ENCODE peak calls at places on chromosomes 16 and 17, in five cellular contexts. O is testis, T is foreskin fibroblast, U is MCF 10A, N is progenitor cell of endocrine pancreas. R is an unnamed sample.

GRCh38 chr17:28982191-28982793 is 23.5 kb downstream of the SEZ6 start:
- DNase-seq in T (no peak), O (peak), N (no peak), U (no peak), R (no peak)

GRCh38 chr17:37342589-37342988 is 33.2 kb upstream of the C17orf78 start:
- DNase-seq in T (no peak), N (no peak), U (no peak), O (no peak), R (no peak)

GRCh38 chr17:57037401-57037800 is 47.6 kb upstream of the AKAP1 start:
- DNase-seq in O (no peak), U (no peak), N (no peak), T (no peak), R (no peak)

GRCh38 chr17:51434434-51435170 is 174.3 kb downstream of the UTP18 start:
- DNase-seq in O (no peak), N (no peak), T (no peak), U (peak), R (no peak)

GRCh38 chr16:24178496-24178895 is 77.6 kb upstream of the CACNG3 start:
- DNase-seq in O (no peak), U (peak), N (peak), T (no peak), R (no peak)

GRCh38 chr17:75695830-75696271 is 25.4 kb upstream of the ITGB4 start:
- DNase-seq in N (no peak), O (no peak), T (peak), U (no peak), R (no peak)

GRCh38 chr16:24525970-24526559 is 13.3 kb upstream of the RBBP6 start:
- DNase-seq in T (peak), O (peak), N (no peak), U (peak), R (peak)

GRCh38 chr16:47986031-47986430 is 169.8 kb downstream of the ABCC12 start:
- DNase-seq in U (no peak), N (no peak), O (no peak), T (no peak), R (no peak)

GRCh38 chr16:56777533-56777932 is 47.6 kb downstream of the NUP93 start:
- DNase-seq in N (no peak), U (no peak), O (no peak), T (peak), R (no peak)

GRCh38 chr17:3966720-3967363 is 2.6 kb upstream of the ATP2A3 start:
- DNase-seq in U (no peak), N (no peak), T (no peak), O (no peak), R (no peak)

GRCh38 chr17:50884354-50885311 is 18.5 kb upstream of the TOB1 start:
- DNase-seq in N (no peak), U (no peak), O (no peak), T (no peak), R (no peak)

GRCh38 chr16:61684566-61684965 is 351.7 kb downstream of the CDH8 start:
- DNase-seq in T (no peak), U (no peak), O (no peak), N (no peak), R (no peak)

GRCh38 chr17:5943232-5943631 is 126.9 kb upstream of the WSCD1 start:
- DNase-seq in U (no peak), T (no peak), O (no peak), N (no peak), R (no peak)

GRCh38 chr17:77831497-77832179 is 126.9 kb upstream of the TNRC6C start:
- DNase-seq in N (no peak), U (no peak), O (no peak), T (peak), R (no peak)

GRCh38 chr16:56824335-56824734 is 40.7 kb upstream of the SLC12A3 start:
- DNase-seq in O (peak), U (no peak), T (peak), N (no peak), R (no peak)

GRCh38 chr16:10992797-10993196 is 48.4 kb downstream of the CLEC16A start:
- DNase-seq in O (no peak), T (peak), U (peak), N (no peak), R (no peak)

GRCh38 chr17:7929158-7930029 is at the start of gene KCNAB3:
- DNase-seq in T (peak), O (peak), U (no peak), N (no peak), R (peak)

GRCh38 chr17:40598021-40598927 is 33.0 kb upstream of the CCR7 start:
- DNase-seq in T (no peak), N (no peak), U (no peak), O (no peak), R (no peak)

GRCh38 chr16:86772671-86773338 is 194.5 kb downstream of the FOXL1 start:
- DNase-seq in N (no peak), O (no peak), U (no peak), T (peak), R (no peak)

GRCh38 chr17:2240541-2240940 is 63.0 kb downstream of the SMG6 start:
- DNase-seq in O (no peak), U (no peak), N (no peak), T (no peak), R (no peak)

GRCh38 chr16:89842471-89843408 is 14.5 kb downstream of the SPIRE2 start:
- DNase-seq in U (no peak), O (no peak), N (no peak), T (peak), R (no peak)

GRCh38 chr17:74842599-74843351 is 16.9 kb downstream of the GRIN2C start:
- DNase-seq in T (peak), N (peak), O (peak), U (peak), R (peak)

GRCh38 chr16:89198417-89199240 is 1.7 kb downstream of the SLC22A31 start:
- DNase-seq in T (no peak), N (no peak), U (no peak), O (no peak), R (no peak)

GRCh38 chr17:28216528-28216927 is 102.5 kb upstream of the TMEM97 start:
- DNase-seq in T (peak), O (no peak), U (peak), N (no peak), R (no peak)

GRCh38 chr16:24491721-24492120 is 47.6 kb upstream of the RBBP6 start:
- DNase-seq in U (peak), N (no peak), T (peak), O (no peak), R (no peak)

GRCh38 chr17:61495161-61495857 is 43.1 kb downstream of the TBX4 start:
- DNase-seq in T (peak), O (no peak), U (peak), N (no peak), R (no peak)

GRCh38 chr17:42017866-42018200 is 594 bp upstream of the DNAJC7 start:
- DNase-seq in U (no peak), O (peak), T (no peak), N (no peak), R (no peak)

GRCh38 chr17:64259922-64260321 is 3.1 kb downstream of the TEX2 start:
- DNase-seq in N (no peak), O (no peak), T (peak), U (peak), R (no peak)

GRCh38 chr17:10799407-10799806 is 4.5 kb downstream of the TMEM238L start:
- DNase-seq in O (no peak), U (no peak), N (no peak), T (no peak), R (no peak)

GRCh38 chr17:67884766-67885165 is 59.5 kb downstream of the BPTF start:
- DNase-seq in O (no peak), N (no peak), T (no peak), U (peak), R (no peak)

GRCh38 chr17:82668631-82669099 is 20.4 kb upstream of the WDR45B start:
- DNase-seq in T (peak), U (peak), N (peak), O (peak), R (no peak)

GRCh38 chr17:77332034-77332971 is 191.5 kb downstream of the SEC14L1 start:
- DNase-seq in N (no peak), U (no peak), T (no peak), O (peak), R (peak)

GRCh38 chr17:55377885-55378284 is 43.8 kb downstream of the MMD start:
- DNase-seq in T (no peak), U (no peak), O (no peak), N (no peak), R (no peak)

GRCh38 chr17:6069611-6070279 is 434 bp upstream of the WSCD1 start:
- DNase-seq in N (no peak), T (peak), U (no peak), O (no peak), R (no peak)

GRCh38 chr16:29807426-29808218 is 1.3 kb downstream of the MAZ start:
- DNase-seq in O (peak), N (peak), T (peak), U (peak), R (peak)

GRCh38 chr17:47742319-47743181 is 9.5 kb downstream of the TBX21 start:
- DNase-seq in N (peak), U (no peak), T (no peak), O (no peak), R (no peak)

GRCh38 chr17:77420804-77421634 is 280.2 kb downstream of the SEC14L1 start:
- DNase-seq in U (peak), T (peak), N (no peak), O (peak), R (no peak)

GRCh38 chr16:15598648-15599190 is 44.2 kb downstream of the MARF1 start:
- DNase-seq in T (no peak), O (no peak), N (no peak), U (no peak), R (no peak)

DNA sequence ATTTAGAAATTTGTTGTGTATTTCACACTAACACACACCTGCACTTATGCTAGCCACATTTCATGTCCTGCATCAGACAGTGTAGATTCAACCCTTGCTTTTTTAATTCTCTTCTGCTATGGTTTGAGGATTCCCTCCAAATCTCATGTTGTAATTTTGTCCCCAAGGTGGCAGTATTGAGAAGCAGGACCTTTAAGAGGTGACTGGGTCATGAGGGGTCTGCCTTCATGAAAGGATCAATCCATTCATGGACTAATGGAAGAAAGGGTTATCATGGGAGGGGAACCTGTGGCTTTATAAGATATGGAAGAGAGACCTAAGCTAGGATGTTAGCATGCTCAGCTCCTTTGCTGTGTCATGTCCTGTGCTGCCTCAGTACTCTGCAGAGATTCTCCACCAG is 1032.2 kb downstream of the CDH11 start:
- DNase-seq in T (peak), O (no peak), N (no peak), U (peak), R (no peak)
- TF ChIP-seq CTCF in T (peak), O (no peak), N (peak), U (peak), R (no peak)

GRCh38 chr17:38583833-38584349 is 21.9 kb downstream of the SRCIN1 start:
- DNase-seq in O (no peak), T (no peak), N (no peak), U (no peak), R (no peak)

GRCh38 chr17:38584350-38584925 is 21.3 kb downstream of the SRCIN1 start:
- DNase-seq in U (peak), N (peak), O (peak), T (peak), R (no peak)

GRCh38 chr17:38582069-38582468 is 23.7 kb downstream of the SRCIN1 start:
- DNase-seq in U (no peak), O (no peak), T (no peak), N (no peak), R (no peak)

GRCh38 chr17:38585056-38585804 is 20.5 kb downstream of the SRCIN1 start:
- DNase-seq in O (no peak), U (peak), T (peak), N (no peak), R (no peak)

GRCh38 chr17:38583176-38583575 is 22.6 kb downstream of the SRCIN1 start:
- DNase-seq in N (no peak), T (no peak), U (no peak), O (no peak), R (no peak)
- TF ChIP-seq CTCF in N (no peak), T (no peak), U (no peak), O (no peak), R (no peak)

GRCh38 chr17:45438931-45439610 is 6.4 kb upstream of the ARHGAP27 start:
- DNase-seq in U (peak), N (no peak), O (no peak), T (no peak), R (no peak)
- TF ChIP-seq CTCF in U (no peak), N (no peak), O (no peak), T (no peak), R (no peak)

GRCh38 chr16:68451656-68452055 is 3.3 kb upstream of the SMPD3 start:
- DNase-seq in T (no peak), O (no peak), U (no peak), N (no peak), R (no peak)
- TF ChIP-seq CTCF in T (no peak), O (no peak), U (no peak), N (no peak), R (no peak)

R was measured in mesothelial cell of epicardium.